ENCODE peak calls at places on chromosomes 13 and 19, in four cellular contexts. J is epithelial cell of prostate, P is iPS DF 6.9, W is hepatocyte. V is an unnamed sample.

GRCh38 chr13:31951215-31951678 is 80.3 kb upstream of the FRY start:
- DNase-seq in W (peak), P (no peak), J (peak), V (no peak)

GRCh38 chr19:4831351-4832340 is at the start of gene TICAM1:
- DNase-seq in J (peak), P (no peak), W (peak), V (peak)

GRCh38 chr13:37001921-37002250 is 1.3 kb downstream of the EXOSC8 start:
- DNase-seq in J (no peak), P (no peak), W (no peak), V (no peak)

GRCh38 chr19:48933382-48933932 is at the start of gene DHDH:
- DNase-seq in J (peak), W (peak), P (peak), V (peak)

GRCh38 chr13:109783815-109784589 is 2.4 kb downstream of the IRS2 start:
- DNase-seq in J (no peak), P (no peak), W (no peak), V (no peak)

GRCh38 chr13:95164830-95165229 is 136.4 kb downstream of the ABCC4 start:
- DNase-seq in P (no peak), W (no peak), J (no peak), V (no peak)

GRCh38 chr13:54206601-54207000 is 1178.0 kb downstream of the OLFM4 start:
- DNase-seq in P (no peak), W (no peak), J (no peak), V (no peak)

GRCh38 chr13:27971236-27971645 is 2.1 kb upstream of the CDX2 start:
- DNase-seq in J (no peak), W (peak), P (no peak), V (no peak)

GRCh38 chr19:1066251-1066747 is 668 bp upstream of the ARHGAP45 start:
- DNase-seq in P (no peak), J (no peak), W (peak), V (no peak)

GRCh38 chr19:39740395-39740794 is 2.6 kb upstream of the CLC start:
- DNase-seq in J (no peak), P (no peak), W (no peak), V (no peak)

GRCh38 chr19:40251244-40251643 is 24.8 kb upstream of the CCNP start:
- DNase-seq in W (no peak), J (no peak), P (no peak), V (no peak)

GRCh38 chr13:96532804-96533203 is 442.9 kb downstream of the HS6ST3 start:
- DNase-seq in P (no peak), J (no peak), W (no peak), V (no peak)

GRCh38 chr19:974564-975257 is 9.4 kb upstream of the WDR18 start:
- DNase-seq in J (no peak), W (peak), P (no peak), V (peak)

GRCh38 chr19:10290876-10291553 is 1.3 kb downstream of the ICAM5 start:
- DNase-seq in J (no peak), P (no peak), W (peak), V (peak)

GRCh38 chr13:99681695-99682094 is 180.4 kb downstream of the TM9SF2 start:
- DNase-seq in J (no peak), W (no peak), P (no peak), V (no peak)

GRCh38 chr13:20128459-20128927 is 32.4 kb downstream of the GJA3 start:
- DNase-seq in P (no peak), J (no peak), W (peak), V (no peak)

GRCh38 chr13:19782049-19782726 is 557 bp downstream of the PSPC1 start:
- DNase-seq in W (peak), P (no peak), J (no peak), V (peak)

GRCh38 chr13:37407156-37407555 is 191.4 kb downstream of the POSTN start:
- DNase-seq in W (no peak), P (no peak), J (no peak), V (no peak)

GRCh38 chr19:42352216-42352892 is 26.9 kb downstream of the MEGF8 start:
- DNase-seq in W (no peak), J (no peak), P (no peak), V (no peak)

GRCh38 chr19:54883228-54883627 is 9.2 kb downstream of the FCAR start:
- DNase-seq in P (no peak), W (no peak), J (no peak), V (no peak)

GRCh38 chr13:60019119-60019993 is 144.4 kb downstream of the DIAPH3 start:
- DNase-seq in W (no peak), J (peak), P (no peak), V (no peak)

GRCh38 chr19:18096258-18096657 is 1.3 kb upstream of the MAST3 start:
- DNase-seq in P (no peak), W (no peak), J (no peak), V (no peak)
- H3K27ac ChIP-seq in P (no peak), W (no peak), J (no peak), V (no peak)

GRCh38 chr13:33261426-33262068 is 24.0 kb downstream of the STARD13 start:
- DNase-seq in J (no peak), P (no peak), W (no peak), V (no peak)

GRCh38 chr13:33260168-33261098 is 25.1 kb downstream of the STARD13 start:
- DNase-seq in W (peak), J (no peak), P (no peak), V (no peak)

GRCh38 chr13:33258437-33259193 is 26.9 kb downstream of the STARD13 start:
- DNase-seq in J (no peak), P (no peak), W (no peak), V (no peak)

GRCh38 chr13:33257786-33258185 is 27.8 kb downstream of the STARD13 start:
- DNase-seq in J (no peak), W (no peak), P (no peak), V (no peak)

GRCh38 chr13:33259296-33259695 is 26.3 kb downstream of the STARD13 start:
- DNase-seq in P (peak), W (no peak), J (no peak), V (no peak)
- H3K27ac ChIP-seq in P (no peak), W (peak), J (no peak), V (no peak)

GRCh38 chr13:41025518-41025917 is 6.4 kb upstream of the ELF1 start:
- DNase-seq in P (no peak), J (no peak), W (no peak), V (no peak)
- H3K27ac ChIP-seq in P (no peak), J (no peak), W (peak), V (no peak)

DNA sequence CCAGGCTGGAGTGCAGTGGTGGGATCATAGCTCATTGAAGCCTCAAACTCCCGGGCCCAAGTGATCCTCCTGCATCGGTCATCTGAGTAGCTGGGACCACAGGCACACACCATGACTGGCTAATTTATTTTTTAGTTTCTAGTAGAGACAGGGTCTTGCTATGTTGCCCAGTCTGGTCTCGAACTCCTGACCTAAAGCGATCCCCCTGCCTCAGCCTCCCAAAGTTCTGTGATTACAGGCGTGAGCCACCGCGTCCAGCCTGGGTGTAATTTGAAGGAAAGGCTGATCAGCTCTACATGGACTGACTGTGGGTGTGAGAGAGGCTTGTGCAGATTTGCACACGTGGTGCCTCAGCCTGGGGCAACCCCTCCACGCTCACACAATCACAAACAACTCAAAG is 31.1 kb downstream of the ADGRL1 start:
- DNase-seq in P (no peak), J (no peak), W (no peak), V (no peak)
- H3K27ac ChIP-seq in P (no peak), J (no peak), W (no peak), V (no peak)

GRCh38 chr13:90455861-90456260 is 891.6 kb upstream of the MIR17HG start:
- DNase-seq in J (no peak), W (no peak), P (no peak), V (no peak)

DNA sequence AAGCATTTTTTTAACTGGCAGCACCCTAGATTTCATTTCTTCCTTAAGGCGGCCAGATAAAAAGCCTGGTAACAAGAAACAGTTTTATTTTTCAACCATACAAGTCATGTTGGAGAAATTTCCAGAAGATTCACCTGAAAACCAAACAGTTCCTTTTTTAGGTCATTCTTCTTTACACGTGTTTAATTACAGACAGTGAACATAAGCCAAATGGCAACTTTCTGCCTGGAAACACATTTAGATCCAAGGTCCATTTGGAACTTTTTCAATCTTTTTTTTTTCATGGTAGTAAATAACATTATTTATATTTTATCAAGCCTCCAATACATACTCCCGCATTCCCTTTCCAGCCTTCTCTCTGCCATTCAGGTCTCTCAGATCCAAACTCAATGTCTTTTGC is 886.1 kb upstream of the MIR17HG start:
- DNase-seq in W (no peak), J (no peak), P (no peak), V (no peak)
- H3K27ac ChIP-seq in W (no peak), J (no peak), P (no peak), V (no peak)

DNA sequence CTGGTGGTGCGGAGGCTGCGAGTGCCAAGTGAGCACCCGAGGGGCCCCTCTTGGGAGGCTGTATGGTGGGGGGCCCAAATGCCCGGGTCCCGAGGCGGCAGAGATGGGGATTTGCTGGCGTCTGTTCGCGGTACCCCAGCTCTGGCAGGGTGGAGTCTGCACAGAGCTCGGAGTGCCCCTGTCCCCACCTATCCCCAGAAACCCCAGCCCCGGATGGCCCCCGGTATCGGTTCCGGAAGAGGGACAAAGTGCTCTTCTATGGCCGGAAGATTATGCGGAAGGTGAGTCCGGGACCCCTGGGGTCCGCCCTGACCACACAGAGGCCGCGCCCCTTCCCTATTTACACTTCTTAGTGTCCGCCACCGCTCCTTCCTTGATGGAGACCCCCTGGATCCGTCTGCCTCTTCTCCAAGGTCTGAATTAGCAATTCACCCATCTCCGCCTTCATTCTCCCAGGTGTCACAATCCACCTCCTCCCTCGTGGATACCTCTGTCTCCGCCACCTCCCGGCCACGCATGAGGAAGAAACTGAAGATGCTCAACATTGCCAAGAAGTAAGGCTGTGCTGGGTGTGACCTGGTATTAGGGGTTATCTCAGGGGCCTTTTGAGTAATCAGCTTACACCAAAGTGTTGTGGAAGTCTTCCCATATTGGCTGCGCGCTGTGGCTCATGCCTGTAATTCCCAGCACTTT is 622 bp downstream of the PNPLA6 start:
- DNase-seq in J (no peak), P (no peak), W (no peak), V (no peak)
- H3K27ac ChIP-seq in J (peak), P (no peak), W (no peak), V (peak)

GRCh38 chr19:3186377-3186688 is 603 bp downstream of the NCLN start:
- DNase-seq in J (no peak), P (no peak), W (peak), V (no peak)

GRCh38 chr19:3185482-3186376 is at the start of gene NCLN:
- DNase-seq in W (peak), P (peak), J (peak), V (peak)

GRCh38 chr19:3183721-3184641 is 1.7 kb upstream of the NCLN start:
- DNase-seq in W (no peak), J (no peak), P (no peak), V (no peak)

GRCh38 chr19:3186891-3187661 is 1.3 kb downstream of the NCLN start:
- DNase-seq in W (no peak), P (no peak), J (no peak), V (no peak)

DNA sequence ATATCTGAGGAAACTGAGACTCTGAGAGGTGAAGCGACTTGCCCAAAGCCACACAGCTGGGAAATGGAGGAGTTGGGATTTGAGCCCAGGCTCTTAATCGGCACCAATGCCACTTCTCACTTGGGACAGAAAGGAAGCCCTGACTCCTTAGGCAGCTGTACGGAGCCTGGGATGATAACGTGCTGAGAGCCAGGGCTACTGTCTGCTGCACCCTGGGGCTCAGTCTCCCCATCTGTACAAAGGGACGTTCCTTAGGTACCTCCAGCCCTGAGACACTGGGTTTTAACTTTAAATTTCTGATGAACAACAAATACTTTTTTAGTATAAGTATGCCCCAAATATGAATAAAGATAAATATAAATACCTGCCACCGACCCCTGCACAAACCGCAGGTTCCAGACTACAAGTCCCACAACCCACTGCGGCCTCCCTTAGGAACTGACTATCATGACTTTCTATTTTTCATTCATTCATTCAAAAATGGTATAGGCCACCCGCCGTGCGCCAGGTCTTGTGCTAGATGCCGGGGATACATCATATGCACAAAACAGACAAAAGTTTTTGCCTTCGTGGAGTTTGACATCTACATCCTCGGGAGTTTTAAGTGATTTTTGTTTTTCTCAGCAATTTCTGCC is 766 bp upstream of the NCLN start:
- DNase-seq in J (no peak), P (peak), W (peak), V (no peak)
- H3K27ac ChIP-seq in J (peak), P (no peak), W (no peak), V (peak)

V was measured in RWPE2.